ENCODE peak calls at places on chromosomes 2 and 18, in eight cellular contexts. A, Z, R, K, U, Q, W and T are unnamed samples.
A peak's percentile ranks its signal among the peaks of the same experiment; 100 is the strongest.

GRCh38 chr2:189803431-189803830 is 19.2 kb downstream of the PMS1 start:
- DNase-seq in K (no peak), Q (no peak), U (no peak), Z (no peak), W (no peak), R (no peak), A (no peak), T (no peak)

GRCh38 chr2:137968477-137969417 is 4.5 kb downstream of the HNMT start:
- DNase-seq in K (no peak), Q (no peak), U (no peak), A (no peak), R (no peak), Z (no peak), W (no peak), T (peak; percentile 3)

GRCh38 chr2:98936133-98936916 is at the start of gene CRACDL:
- DNase-seq in W (peak; percentile 48), U (no peak), Q (no peak), A (peak; percentile 59), Z (no peak), K (no peak), R (no peak), T (peak; percentile 37)

GRCh38 chr2:22970991-22971390 is 414.0 kb upstream of the KLHL29 start:
- DNase-seq in U (no peak), Z (no peak), A (no peak), W (no peak), K (no peak), R (no peak), Q (no peak), T (no peak)

GRCh38 chr2:166413255-166413654 is 37.5 kb upstream of the SCN9A start:
- DNase-seq in K (no peak), Z (no peak), U (no peak), A (no peak), W (no peak), Q (no peak), R (no peak), T (no peak)

GRCh38 chr18:6885992-6886823 is 156.7 kb downstream of the ARHGAP28 start:
- DNase-seq in K (no peak), W (no peak), U (no peak), Z (no peak), R (peak; percentile 13), Q (no peak), A (peak; percentile 33), T (peak; percentile 7)

GRCh38 chr2:44844651-44845270 is 96.7 kb upstream of the SIX3 start:
- DNase-seq in R (peak; percentile 14), K (no peak), Z (no peak), Q (no peak), A (peak; percentile 11), W (no peak), U (no peak), T (no peak)

GRCh38 chr2:101770672-101771071 is 73.2 kb downstream of the MAP4K4 start:
- DNase-seq in R (no peak), A (peak; percentile 37), Z (no peak), W (no peak), Q (peak; percentile 14), U (no peak), K (no peak), T (peak; percentile 24)

GRCh38 chr2:213429516-213429915 is 145.3 kb downstream of the SPAG16 start:
- DNase-seq in R (no peak), Z (no peak), W (no peak), K (no peak), U (no peak), Q (no peak), A (no peak), T (no peak)